ENCODE peak calls at places on chromosome 19, in four cellular contexts. P, U, Z and X are unnamed samples.

GRCh38 chr19:6273701-6274601 is 5.8 kb downstream of the MLLT1 start:
- DNase-seq in P (no peak), U (peak), Z (no peak), X (peak)

GRCh38 chr19:18543814-18544475 is 572 bp upstream of the FKBP8 start:
- DNase-seq in P (peak), U (peak), Z (peak), X (peak)

GRCh38 chr19:47471733-47472457 is at the start of gene SLC8A2:
- DNase-seq in P (no peak), U (peak), Z (peak), X (peak)

GRCh38 chr19:2561895-2562294 is 86.0 kb downstream of the GADD45B start:
- DNase-seq in P (peak), U (no peak), Z (peak), X (peak)

GRCh38 chr19:16376649-16377048 is 52.0 kb downstream of the KLF2 start:
- DNase-seq in P (no peak), U (peak), Z (no peak), X (no peak)

GRCh38 chr19:44532819-44533218 is 3.3 kb upstream of the CEACAM20 start:
- DNase-seq in P (no peak), U (no peak), Z (no peak), X (no peak)

GRCh38 chr19:45442927-45443461 is 19.3 kb upstream of the ERCC1 start:
- DNase-seq in P (no peak), U (peak), Z (no peak), X (peak)

GRCh38 chr19:55703790-55704215 is 28.8 kb downstream of the EPN1 start:
- DNase-seq in P (no peak), U (peak), Z (no peak), X (peak)

GRCh38 chr19:15173746-15174404 is 26.9 kb downstream of the NOTCH3 start:
- DNase-seq in P (no peak), U (peak), Z (no peak), X (peak)

GRCh38 chr19:6062274-6062673 is 48.0 kb downstream of the RFX2 start:
- DNase-seq in P (no peak), U (peak), Z (no peak), X (peak)

GRCh38 chr19:41298327-41298964 is 11.5 kb upstream of the CCDC97 start:
- DNase-seq in P (no peak), U (no peak), Z (no peak), X (no peak)

GRCh38 chr19:55552620-55553019 is 7.3 kb upstream of the SBK3 start:
- DNase-seq in P (no peak), U (no peak), Z (no peak), X (no peak)

GRCh38 chr19:21568816-21569496 is 63.6 kb downstream of the ZNF429 start:
- DNase-seq in P (no peak), U (no peak), Z (peak), X (no peak)

GRCh38 chr19:35350591-35350990 is 2.9 kb downstream of the FFAR1 start:
- DNase-seq in P (no peak), U (no peak), Z (no peak), X (no peak)

GRCh38 chr19:12806242-12807131 is at the start of gene RNASEH2A:
- DNase-seq in P (no peak), U (peak), Z (peak), X (peak)

GRCh38 chr19:6925801-6926751 is 38.7 kb downstream of the ADGRE1 start:
- DNase-seq in P (peak), U (no peak), Z (no peak), X (no peak)

GRCh38 chr19:8338835-8339234 is 4.2 kb downstream of the KANK3 start:
- DNase-seq in P (no peak), U (no peak), Z (no peak), X (no peak)

GRCh38 chr19:18428837-18429674 is 8.9 kb downstream of the ISYNA1 start:
- DNase-seq in P (no peak), U (peak), Z (peak), X (no peak)

GRCh38 chr19:33552928-33553279 is 31.3 kb upstream of the PEPD start:
- DNase-seq in P (no peak), U (no peak), Z (no peak), X (no peak)

DNA sequence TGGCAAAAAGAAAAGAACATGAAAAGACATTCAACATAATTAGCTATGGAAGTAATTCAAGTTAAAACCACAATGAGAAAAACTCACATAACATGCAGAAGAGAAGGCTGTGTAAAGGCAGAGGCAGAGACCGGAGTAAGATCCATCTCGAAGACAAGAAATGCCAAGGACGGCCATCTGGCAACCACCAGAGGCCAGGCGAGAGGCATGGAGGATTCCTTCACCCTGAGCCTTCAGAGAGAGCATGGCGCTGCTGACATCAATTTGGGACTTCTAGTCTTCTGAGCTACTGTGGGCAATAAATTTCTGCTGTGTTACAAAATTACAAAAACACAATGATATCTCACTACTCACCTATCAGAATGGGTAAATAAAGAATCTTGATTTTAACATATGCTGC is 381.0 kb downstream of the TSHZ3 start:
- DNase-seq in P (no peak), U (peak), Z (no peak), X (no peak)
- TF ChIP-seq SPI1 in P (no peak), U (no peak), Z (no peak), X (no peak)

GRCh38 chr19:4971816-4972495 is 3.0 kb downstream of the KDM4B start:
- DNase-seq in P (no peak), U (no peak), Z (no peak), X (no peak)

GRCh38 chr19:4970558-4971423 is 1.9 kb downstream of the KDM4B start:
- DNase-seq in P (no peak), U (peak), Z (no peak), X (no peak)

GRCh38 chr19:4971424-4971793 is 2.5 kb downstream of the KDM4B start:
- DNase-seq in P (no peak), U (peak), Z (peak), X (no peak)

GRCh38 chr19:4974855-4975469 is 6.0 kb downstream of the KDM4B start:
- DNase-seq in P (no peak), U (no peak), Z (no peak), X (peak)

GRCh38 chr19:4972509-4973230 is 3.8 kb downstream of the KDM4B start:
- DNase-seq in P (no peak), U (no peak), Z (no peak), X (no peak)
- TF ChIP-seq SPI1 in P (no peak), U (no peak), Z (no peak), X (no peak)

GRCh38 chr19:31073485-31074221 is 275.6 kb downstream of the TSHZ3 start:
- DNase-seq in P (no peak), U (no peak), Z (no peak), X (no peak)
- TF ChIP-seq SPI1 in P (no peak), U (no peak), Z (no peak), X (no peak)

GRCh38 chr19:10835754-10836477 is at the start of gene TMED1:
- DNase-seq in P (peak), U (peak), Z (peak), X (peak)
- TF ChIP-seq SPI1 in P (no peak), U (peak), Z (no peak), X (peak)

GRCh38 chr19:49857834-49858590 is 7.1 kb downstream of the PTOV1 start:
- DNase-seq in P (no peak), U (no peak), Z (no peak), X (no peak)

GRCh38 chr19:49857061-49857833 is 6.3 kb downstream of the PTOV1 start:
- DNase-seq in P (no peak), U (no peak), Z (no peak), X (no peak)

GRCh38 chr19:49855676-49856573 is 5.0 kb downstream of the PTOV1 start:
- DNase-seq in P (no peak), U (no peak), Z (no peak), X (no peak)

GRCh38 chr19:49855277-49855675 is 4.3 kb downstream of the PTOV1 start:
- DNase-seq in P (no peak), U (no peak), Z (no peak), X (no peak)

GRCh38 chr19:49856574-49857021 is 5.6 kb downstream of the PTOV1 start:
- DNase-seq in P (no peak), U (no peak), Z (no peak), X (no peak)
- TF ChIP-seq SPI1 in P (no peak), U (no peak), Z (no peak), X (no peak)

GRCh38 chr19:3613765-3614661 is 7.3 kb upstream of the TBXA2R start:
- DNase-seq in P (no peak), U (no peak), Z (no peak), X (no peak)
- TF ChIP-seq SPI1 in P (no peak), U (no peak), Z (no peak), X (no peak)

DNA sequence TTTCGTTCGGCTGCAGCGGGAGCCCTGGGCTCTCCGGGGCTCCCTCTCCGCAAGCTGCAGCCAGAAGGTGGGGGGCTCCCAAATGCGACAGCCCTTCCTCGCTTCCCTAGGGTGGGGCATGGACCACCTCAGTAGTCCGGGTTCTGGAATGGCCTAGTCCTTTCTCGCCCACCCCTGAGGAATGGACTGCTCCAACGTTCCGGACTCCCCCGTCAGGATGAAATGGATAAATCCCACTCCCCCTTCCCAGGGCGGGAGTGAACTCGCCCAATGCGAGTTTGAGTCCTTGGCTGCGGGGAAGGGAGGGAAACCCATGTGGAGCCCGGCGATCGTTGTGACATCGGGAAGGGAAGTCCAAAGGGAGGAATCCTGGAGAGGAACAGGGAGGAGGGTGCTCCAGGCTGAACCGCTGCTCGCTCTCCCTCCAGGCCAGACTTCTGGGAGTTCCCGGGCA is 5.5 kb downstream of the HRC start:
- DNase-seq in P (no peak), U (peak), Z (no peak), X (peak)
- TF ChIP-seq SPI1 in P (no peak), U (no peak), Z (no peak), X (no peak)